ENCODE peak calls at places on chromosome 20, in nine cellular contexts. N is activated T-cell treated with anti-CD3 and anti-CD28 coated beads, Interleukin-2, amount 50 U/mL, for 72 hours; K is naive B cell; P is lower leg skin; X is fibroblast of lung; Z is AG10803; H is effector CD8-positive, alpha-beta T cell; E is iris pigment epithelial cell; C is EL. F is an unnamed sample.

GRCh38 chr20:59724457-59725366 is 120.4 kb downstream of the PHACTR3 start:
- DNase-seq in X (no peak), Z (no peak), H (no peak), P (no peak), E (no peak), K (no peak), C (no peak), N (no peak), F (no peak)

GRCh38 chr20:62196286-62196685 is 13.5 kb downstream of the MTG2 start:
- DNase-seq in K (no peak), H (no peak), E (no peak), C (no peak), N (no peak), P (no peak), X (no peak), Z (no peak), F (no peak)

GRCh38 chr20:47320990-47321805 is 35.3 kb downstream of the ZMYND8 start:
- DNase-seq in K (no peak), X (no peak), P (no peak), C (no peak), Z (no peak), N (no peak), E (no peak), H (no peak), F (peak; percentile 57)

GRCh38 chr20:63617092-63617875 is 9.6 kb downstream of the GMEB2 start:
- DNase-seq in Z (no peak), P (no peak), H (no peak), X (no peak), C (no peak), E (no peak), K (no peak), N (no peak), F (no peak)

GRCh38 chr20:64244281-64244805 is 11.2 kb upstream of the PCMTD2 start:
- DNase-seq in K (no peak), X (no peak), E (no peak), P (no peak), Z (no peak), H (no peak), C (no peak), N (no peak), F (no peak)

GRCh38 chr20:20277772-20278382 is 90.0 kb upstream of the INSM1 start:
- DNase-seq in Z (no peak), C (no peak), E (no peak), X (no peak), H (no peak), P (no peak), N (no peak), K (no peak), F (no peak)

GRCh38 chr20:16479666-16480065 is 93.6 kb downstream of the KIF16B start:
- DNase-seq in K (no peak), N (no peak), C (no peak), H (no peak), X (no peak), P (no peak), E (peak; percentile 50), Z (peak; percentile 8), F (no peak)

GRCh38 chr20:53748821-53749402 is 155.3 kb upstream of the ZNF217 start:
- DNase-seq in X (peak; percentile 87), C (peak; percentile 79), K (peak; percentile 30), Z (peak; percentile 79), E (no peak), H (no peak), P (no peak), N (no peak), F (no peak)

GRCh38 chr20:5947276-5947675 is 3.1 kb downstream of the TRMT6 start:
- DNase-seq in X (no peak), H (no peak), E (peak; percentile 29), C (no peak), N (peak; percentile 67), P (no peak), K (no peak), Z (no peak), F (no peak)

GRCh38 chr20:55880361-55880760 is 125.0 kb downstream of the CBLN4 start:
- DNase-seq in N (no peak), H (no peak), X (no peak), P (no peak), E (no peak), K (no peak), C (no peak), Z (no peak), F (no peak)

GRCh38 chr20:1401431-1401907 is 8.6 kb upstream of the FKBP1A start:
- DNase-seq in N (no peak), H (no peak), P (no peak), Z (no peak), E (no peak), C (no peak), K (no peak), X (no peak), F (no peak)

GRCh38 chr20:3740600-3741301 is 8.3 kb downstream of the HSPA12B start:
- DNase-seq in K (no peak), P (no peak), C (no peak), Z (no peak), N (no peak), H (no peak), E (no peak), X (no peak), F (no peak)

GRCh38 chr20:51510961-51511360 is 31.6 kb downstream of the NFATC2 start:
- DNase-seq in E (no peak), K (no peak), Z (peak; percentile 41), P (no peak), N (no peak), X (no peak), C (peak; percentile 20), H (no peak), F (no peak)